ENCODE peak calls at places on chromosomes 7 and 10, in eight cellular contexts. N is GM23338, J is H1, B is K562, U is endothelial cell of umbilical vein, S is HCT116, X is GM12878, C is SK-N-SH. I is an unnamed sample.

GRCh38 chr10:8640878-8641277 is 586.4 kb downstream of the GATA3 start:
- DNase-seq in U (no peak), N (no peak), S (no peak), B (no peak), X (no peak), C (peak; percentile 55), J (no peak), I (no peak)

GRCh38 chr10:116771101-116771705 is 28.8 kb upstream of the HSPA12A start:
- DNase-seq in B (no peak), J (no peak), S (no peak), C (no peak), N (peak; percentile 12), X (no peak), U (no peak), I (peak; percentile 80)

GRCh38 chr10:113041841-113042745 is 92.0 kb downstream of the TCF7L2 start:
- DNase-seq in X (no peak), B (no peak), J (no peak), N (no peak), C (no peak), U (no peak), S (no peak), I (no peak)

GRCh38 chr7:148697256-148697841 is 1.4 kb upstream of the CUL1 start:
- DNase-seq in B (no peak), X (no peak), J (no peak), C (peak; percentile 55), S (no peak), U (peak; percentile 80), N (no peak), I (no peak)

GRCh38 chr7:114026486-114027089 is 107.8 kb upstream of the PPP1R3A start:
- DNase-seq in B (peak; percentile 58), C (peak; percentile 28), N (peak; percentile 86), X (no peak), S (peak; percentile 45), U (peak; percentile 64), J (no peak), I (peak; percentile 63)

GRCh38 chr7:133572087-133572486 is 319.2 kb downstream of the EXOC4 start:
- DNase-seq in J (no peak), U (no peak), N (no peak), C (no peak), B (no peak), X (no peak), S (no peak), I (no peak)

GRCh38 chr10:88270871-88271713 is 312.0 kb downstream of the RNLS start:
- DNase-seq in N (no peak), J (no peak), U (no peak), B (no peak), S (no peak), X (peak; percentile 97), C (no peak), I (no peak)

GRCh38 chr10:80407836-80408197 is 534 bp upstream of the PRXL2A start:
- DNase-seq in C (peak; percentile 65), N (peak; percentile 47), J (no peak), U (peak; percentile 79), X (no peak), B (no peak), S (peak; percentile 37), I (peak; percentile 63)

GRCh38 chr10:19638173-19638872 is 177.9 kb upstream of the PLXDC2 start:
- DNase-seq in U (no peak), S (no peak), C (no peak), B (no peak), N (no peak), X (no peak), J (no peak), I (peak; percentile 66)

GRCh38 chr7:1418505-1419309 is 40.6 kb downstream of the MICALL2 start:
- DNase-seq in U (no peak), B (peak; percentile 94), X (no peak), C (peak; percentile 78), J (peak; percentile 43), N (peak; percentile 89), S (peak; percentile 94), I (peak; percentile 28)

GRCh38 chr10:112092529-112092928 is 91.0 kb downstream of the GPAM start:
- DNase-seq in U (no peak), C (no peak), X (no peak), N (no peak), J (no peak), B (no peak), S (no peak), I (no peak)

GRCh38 chr10:102310356-102311024 is 65.2 kb downstream of the GBF1 start:
- DNase-seq in N (peak; percentile 11), X (no peak), J (peak; percentile 9), C (no peak), S (peak; percentile 61), U (peak; percentile 49), B (no peak), I (peak; percentile 76)

GRCh38 chr10:56318816-56319215 is 42.2 kb downstream of the ZWINT start:
- DNase-seq in C (no peak), J (no peak), N (no peak), U (no peak), B (no peak), S (no peak), X (no peak), I (no peak)

GRCh38 chr10:3027866-3028265 is 39.5 kb upstream of the PFKP start:
- DNase-seq in S (no peak), N (no peak), J (no peak), C (no peak), B (no peak), X (no peak), U (no peak), I (no peak)

GRCh38 chr10:69890065-69890831 is 88.5 kb downstream of the COL13A1 start:
- DNase-seq in N (no peak), X (no peak), C (no peak), J (no peak), U (no peak), B (no peak), S (no peak), I (no peak)

GRCh38 chr7:128442346-128442745 is 13.3 kb upstream of the HILPDA start:
- DNase-seq in U (no peak), J (no peak), S (no peak), C (no peak), X (no peak), N (no peak), B (no peak), I (no peak)

GRCh38 chr10:133403359-133403758 is 9.4 kb downstream of the MTG1 start:
- DNase-seq in S (no peak), C (no peak), U (no peak), N (no peak), B (no peak), J (no peak), X (no peak), I (no peak)

GRCh38 chr10:94583164-94583563 is 37.6 kb downstream of the HELLS start:
- DNase-seq in J (no peak), N (no peak), B (no peak), C (no peak), S (no peak), X (no peak), U (no peak), I (no peak)

GRCh38 chr7:17109017-17109416 is 189.4 kb upstream of the AHR start:
- DNase-seq in X (no peak), N (no peak), B (no peak), C (no peak), S (no peak), J (no peak), U (peak; percentile 39), I (no peak)

DNA sequence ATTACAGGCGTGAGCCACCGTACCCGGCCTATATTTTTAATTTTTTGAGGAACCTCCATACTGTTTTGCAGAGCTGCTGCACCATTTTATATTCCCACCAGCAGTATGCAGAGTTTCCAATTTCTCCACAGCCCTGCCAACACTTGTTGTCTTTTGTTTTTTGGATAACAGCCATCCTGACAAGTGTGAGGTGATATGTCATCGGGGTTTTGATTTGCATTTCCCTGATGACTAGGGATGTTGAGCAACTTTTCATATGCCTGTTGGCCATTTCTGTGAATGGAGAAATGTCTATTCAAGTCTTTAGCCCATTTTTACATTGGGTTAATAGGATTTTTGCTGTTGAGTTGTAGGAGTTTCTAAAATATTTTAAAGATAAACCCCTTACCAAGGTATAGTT is 22.2 kb downstream of the ENTPD7 start:
- DNase-seq in N (no peak), J (no peak), C (no peak), S (no peak), U (no peak), B (no peak), X (no peak), I (no peak)
- TF ChIP-seq POLR2AphosphoS5 in N (no peak), J (no peak), C (no peak), S (no peak), U (no peak), B (no peak), X (no peak), I (no peak)

GRCh38 chr7:80018941-80019808 is 115.5 kb upstream of the GNAI1 start:
- DNase-seq in J (peak; percentile 27), B (peak; percentile 69), N (peak; percentile 81), X (no peak), C (peak; percentile 80), S (peak; percentile 54), U (peak; percentile 55), I (peak; percentile 43)
- H3K4me2 ChIP-seq in J (no peak overlapping the region), B (no peak overlapping the region), N (no peak overlapping the region), X (no peak overlapping the region), C (no peak overlapping the region), S (peak overlapping the region; percentile 22), U (no peak overlapping the region), I (peak overlapping the region; percentile 71)

GRCh38 chr10:25206693-25207414 is 32.1 kb downstream of the GPR158 start:
- DNase-seq in B (no peak), S (no peak), N (no peak), U (no peak), J (no peak), C (no peak), X (no peak), I (no peak)
- TF ChIP-seq POLR2AphosphoS5 in B (no peak), S (no peak), N (no peak), U (no peak), J (no peak), C (no peak), X (no peak), I (no peak)

GRCh38 chr7:18402488-18403183 is 92.9 kb upstream of the HDAC9 start:
- DNase-seq in X (no peak), U (no peak), B (no peak), N (no peak), S (no peak), J (no peak), C (no peak), I (no peak)
- H3K4me2 ChIP-seq in X (no peak overlapping the region), U (no peak overlapping the region), B (no peak overlapping the region), N (no peak overlapping the region), S (no peak overlapping the region), J (no peak overlapping the region), C (no peak overlapping the region), I (no peak overlapping the region)

DNA sequence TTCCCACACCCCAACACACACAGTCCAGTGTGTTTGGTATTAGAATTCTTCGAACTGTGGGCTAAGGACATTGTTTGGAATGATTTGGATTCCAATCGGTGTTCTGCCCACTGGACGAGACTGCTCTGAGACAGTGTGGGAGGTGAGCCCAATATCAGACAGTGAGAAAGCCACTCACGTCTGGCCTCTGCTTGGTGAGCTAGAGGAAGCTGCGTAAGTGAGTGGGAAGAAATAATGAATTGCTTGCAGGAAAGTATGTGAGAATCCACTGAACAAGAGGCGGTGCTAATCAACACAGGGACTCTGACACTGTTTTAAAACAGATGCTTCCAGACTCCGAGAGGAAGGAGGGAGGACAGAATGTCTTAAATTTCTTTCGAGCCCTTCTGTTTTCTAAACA is 675.0 kb upstream of the ANKRD30A start:
- DNase-seq in J (no peak), B (no peak), C (no peak), S (no peak), U (peak; percentile 31), X (no peak), N (peak; percentile 9), I (no peak)
- TF ChIP-seq POLR2AphosphoS5 in J (no peak), B (no peak), C (no peak), S (no peak), U (no peak), X (no peak), N (no peak), I (no peak)